ENCODE peak calls at places on chromosomes 4 and X, in four cellular contexts. R is lung, I is tibial nerve, X is OCI-LY7. Q is an unnamed sample.

GRCh38 chrX:37860731-37861130 is 13.4 kb upstream of the DYNLT3 start:
- DNase-seq in R (no peak), I (no peak), X (no peak), Q (no peak)

GRCh38 chr4:56049428-56050212 is 100.9 kb downstream of the CEP135 start:
- DNase-seq in R (no peak), X (peak), I (no peak), Q (peak)

GRCh38 chr4:1337376-1337831 is 9.6 kb upstream of the UVSSA start:
- DNase-seq in R (no peak), I (no peak), X (no peak), Q (no peak)

GRCh38 chr4:161817822-161818412 is 345.9 kb downstream of the FSTL5 start:
- DNase-seq in R (no peak), X (no peak), I (no peak), Q (no peak)

GRCh38 chr4:2054217-2054616 is 4.9 kb upstream of the NAT8L start:
- DNase-seq in X (no peak), I (no peak), R (no peak), Q (no peak)

GRCh38 chr4:7299051-7299907 is 106.9 kb downstream of the SORCS2 start:
- DNase-seq in R (no peak), I (no peak), X (no peak), Q (peak)

GRCh38 chrX:43655961-43656494 is at the start of gene MAOA:
- DNase-seq in R (peak), I (peak), X (no peak), Q (peak)

GRCh38 chr4:85486425-85487101 is 11.6 kb downstream of the ARHGAP24 start:
- DNase-seq in X (no peak), I (no peak), R (no peak), Q (no peak)

GRCh38 chrX:107763647-107764046 is 11.9 kb downstream of the TSC22D3 start:
- DNase-seq in X (no peak), I (no peak), R (no peak), Q (no peak)

GRCh38 chr4:177596035-177596434 is 153.8 kb upstream of the AGA start:
- DNase-seq in R (no peak), X (no peak), I (no peak), Q (no peak)

GRCh38 chr4:75742451-75742850 is 18.1 kb downstream of the USO1 start:
- DNase-seq in X (no peak), I (no peak), R (no peak), Q (no peak)
- H3K4me3 ChIP-seq in X (no peak), I (no peak), R (no peak), Q (no peak)

GRCh38 chr4:110417151-110417550 is 58.8 kb upstream of the ENPEP start:
- DNase-seq in I (no peak), R (no peak), X (no peak), Q (no peak)

GRCh38 chr4:110412354-110412753 is 63.6 kb upstream of the ENPEP start:
- DNase-seq in R (no peak), X (no peak), I (no peak), Q (no peak)

GRCh38 chr4:110415451-110415850 is 60.5 kb upstream of the ENPEP start:
- DNase-seq in X (no peak), R (no peak), I (no peak), Q (no peak)

GRCh38 chr4:110414590-110414989 is 61.4 kb upstream of the ENPEP start:
- DNase-seq in R (no peak), I (no peak), X (no peak), Q (no peak)

GRCh38 chr4:110411599-110412011 is 64.3 kb upstream of the ENPEP start:
- DNase-seq in X (no peak), I (no peak), R (no peak), Q (no peak)
- H3K27ac ChIP-seq in X (no peak), I (no peak), R (no peak), Q (no peak)

DNA sequence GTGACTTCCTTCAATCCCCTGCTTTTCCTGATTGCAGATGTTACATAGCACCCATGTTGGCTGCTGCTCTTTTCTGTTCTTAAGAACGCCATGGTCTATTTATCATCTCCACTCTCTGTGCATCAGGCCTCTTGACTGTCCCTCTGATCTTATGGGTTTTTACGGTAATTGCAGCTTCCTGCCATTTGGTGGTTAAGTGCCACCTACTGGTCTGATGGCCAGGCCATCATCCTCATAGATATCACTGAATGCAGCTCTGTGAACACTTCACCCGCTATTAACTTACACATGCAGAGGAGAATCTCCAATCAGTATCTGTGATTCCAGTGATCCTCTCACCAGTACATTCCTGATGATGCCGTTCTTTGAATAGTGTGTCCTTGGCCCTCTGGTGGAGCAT is 382.4 kb downstream of the TRAM1L1 start:
- DNase-seq in R (no peak), X (peak), I (no peak), Q (peak)
- TF ChIP-seq CTCF in R (no peak), X (peak), I (no peak), Q (peak)

GRCh38 chr4:125315571-125316390 is 1.0 kb downstream of the FAT4 start:
- DNase-seq in X (no peak), R (peak), I (peak), Q (peak)
- H3K4me3 ChIP-seq in X (no peak), R (peak), I (peak), Q (peak)

DNA sequence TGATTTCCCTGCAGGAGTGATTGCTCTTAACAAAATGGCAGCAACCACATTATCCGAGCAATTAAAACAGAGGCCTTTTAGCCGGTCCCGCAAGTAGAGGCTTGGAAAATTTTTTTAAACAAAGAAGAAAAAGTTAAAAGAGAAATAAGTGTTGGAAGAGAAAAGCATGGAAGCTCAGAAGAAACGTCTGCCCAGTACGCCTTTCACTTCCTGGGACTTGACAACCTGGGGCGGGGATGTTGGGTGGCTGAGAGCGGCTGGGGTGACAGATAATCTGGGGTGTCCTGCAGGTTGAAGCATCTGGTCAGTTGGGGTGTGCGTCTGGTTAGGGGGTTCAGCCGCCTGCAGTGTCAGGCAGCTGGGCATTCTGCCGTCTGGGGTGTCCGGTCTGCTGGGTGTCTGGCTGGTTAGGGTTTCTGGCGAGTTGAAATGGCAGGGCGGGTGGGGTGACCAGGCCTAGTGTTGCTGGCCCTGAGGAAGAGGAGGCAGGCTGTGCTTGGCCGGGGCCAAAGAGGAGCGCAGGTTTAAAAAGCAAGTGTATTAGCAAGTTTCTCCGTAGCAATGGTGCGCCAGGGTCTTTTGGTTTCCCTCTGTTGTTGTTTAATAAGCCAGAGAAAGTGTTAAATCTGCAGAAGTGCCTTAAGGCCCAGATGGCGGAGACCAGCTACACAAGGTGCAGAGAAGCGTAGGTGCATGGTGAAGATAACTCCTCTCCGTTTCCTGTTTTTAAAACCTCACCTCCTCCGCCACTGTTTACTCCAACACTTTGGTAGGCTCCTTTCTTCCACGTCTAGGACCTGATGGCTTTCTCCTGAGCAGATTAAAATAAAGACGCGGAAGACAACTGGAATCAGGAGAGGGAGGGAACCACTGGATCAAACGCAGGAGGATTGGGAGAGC is 5.6 kb downstream of the HAND2 start:
- DNase-seq in X (no peak), R (no peak), I (no peak), Q (no peak)
- H3K27ac ChIP-seq in X (no peak), R (no peak), I (no peak), Q (no peak)

DNA sequence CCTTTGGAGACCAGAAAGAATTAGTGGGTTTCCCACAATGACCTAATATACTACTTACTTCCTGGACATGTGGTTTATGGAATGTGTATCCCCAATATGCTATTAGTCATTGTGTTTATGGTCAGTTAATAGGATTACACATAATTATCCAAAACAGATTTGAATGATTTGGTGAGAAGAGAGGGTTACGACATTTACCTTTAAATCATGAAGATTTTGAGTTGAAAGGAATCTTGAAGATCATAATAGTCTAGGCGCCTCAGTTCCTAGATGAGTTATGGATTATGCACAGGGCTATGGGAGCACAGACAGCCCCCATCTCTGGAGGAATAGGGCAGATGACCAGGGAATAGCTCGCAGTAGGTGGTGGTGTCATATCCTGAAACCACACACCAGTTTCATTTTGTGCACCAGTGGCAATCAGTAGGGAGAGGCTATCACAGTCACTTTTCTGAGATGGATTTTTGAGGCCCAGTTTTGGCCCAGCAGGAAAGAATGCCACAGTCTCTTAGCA is 61.3 kb downstream of the SEPTIN11 start:
- DNase-seq in I (no peak), X (no peak), R (no peak), Q (no peak)
- TF ChIP-seq CTCF in I (no peak), X (no peak), R (no peak), Q (no peak)

DNA sequence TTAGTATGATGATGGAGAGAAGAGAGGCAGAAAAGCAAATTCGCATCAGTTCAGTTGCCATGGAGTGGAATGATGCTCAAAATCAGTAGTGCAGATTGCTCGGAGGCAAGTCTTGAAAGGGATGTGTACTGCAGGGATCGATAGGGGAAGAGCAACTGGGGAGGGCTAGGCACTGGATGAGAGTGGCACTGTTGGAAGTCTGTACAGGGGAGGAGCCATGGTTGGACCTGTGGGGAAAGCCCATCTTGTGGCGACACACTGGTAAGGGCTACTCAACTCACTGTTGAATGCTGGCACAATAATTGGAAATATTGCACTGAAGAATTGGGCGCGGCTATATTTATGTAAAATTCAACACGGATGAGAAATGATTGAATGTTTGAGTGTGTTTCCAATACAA is 1.2 kb downstream of the RAB9B start:
- DNase-seq in R (no peak), X (no peak), I (no peak), Q (no peak)
- H3K4me3 ChIP-seq in R (no peak), X (no peak), I (no peak), Q (no peak)

GRCh38 chrX:48969471-48969870 is 2.2 kb downstream of the KCND1 start:
- DNase-seq in R (no peak), I (no peak), X (no peak), Q (no peak)

GRCh38 chrX:48974033-48974432 is 2.4 kb upstream of the KCND1 start:
- DNase-seq in X (no peak), R (no peak), I (no peak), Q (no peak)

GRCh38 chrX:48974574-48974973 is 2.9 kb upstream of the KCND1 start:
- DNase-seq in R (no peak), I (no peak), X (no peak), Q (no peak)

GRCh38 chrX:48972214-48973164 is 845 bp upstream of the KCND1 start:
- DNase-seq in X (no peak), R (peak), I (peak), Q (peak)

DNA sequence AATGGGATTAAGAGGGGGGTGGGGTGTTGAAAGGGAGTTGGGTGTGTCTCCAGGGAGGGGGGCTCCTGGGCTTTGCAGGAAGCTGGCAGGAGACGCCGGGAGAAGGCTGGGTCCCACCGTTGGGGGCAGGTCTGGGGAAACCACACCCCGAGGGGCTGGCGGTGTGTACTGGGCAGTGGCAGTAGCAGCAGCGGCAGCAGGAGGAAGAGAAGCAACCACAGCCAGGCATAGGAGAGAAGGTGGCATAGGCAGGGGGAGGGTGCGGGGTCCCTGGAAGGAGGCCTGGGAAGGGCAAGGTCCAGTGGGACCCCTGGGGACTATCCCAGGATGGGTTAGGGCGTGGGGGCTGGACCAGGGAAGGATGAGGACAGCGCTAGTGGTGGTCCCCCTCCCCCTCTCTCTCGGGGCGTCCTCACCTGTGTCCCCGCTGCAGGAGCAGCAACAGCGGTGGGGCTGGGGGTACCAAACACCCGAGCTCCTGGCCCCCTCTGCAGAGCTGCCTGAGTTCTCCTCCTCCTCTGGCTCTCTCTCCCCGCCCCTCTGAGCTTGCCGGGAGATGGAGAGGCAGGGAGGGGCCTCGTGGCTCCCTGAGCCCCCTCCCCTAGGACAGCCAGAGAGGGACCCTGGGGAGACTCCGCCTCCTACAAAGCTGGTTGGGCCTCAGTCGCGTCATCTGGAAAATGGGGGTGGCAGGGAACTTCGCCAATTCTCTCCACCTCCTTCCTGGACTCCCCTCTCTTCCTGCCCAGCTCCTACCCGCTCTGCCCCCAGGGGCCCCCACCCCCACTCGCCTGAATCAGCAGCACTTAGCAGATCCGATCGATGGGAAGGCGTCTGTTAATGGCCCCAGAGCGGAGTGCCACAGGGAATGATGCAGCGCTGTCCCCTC is at the start of gene KCND1:
- DNase-seq in R (peak), X (no peak), I (peak), Q (peak)
- H3K27ac ChIP-seq in R (peak), X (no peak), I (peak), Q (no peak)

DNA sequence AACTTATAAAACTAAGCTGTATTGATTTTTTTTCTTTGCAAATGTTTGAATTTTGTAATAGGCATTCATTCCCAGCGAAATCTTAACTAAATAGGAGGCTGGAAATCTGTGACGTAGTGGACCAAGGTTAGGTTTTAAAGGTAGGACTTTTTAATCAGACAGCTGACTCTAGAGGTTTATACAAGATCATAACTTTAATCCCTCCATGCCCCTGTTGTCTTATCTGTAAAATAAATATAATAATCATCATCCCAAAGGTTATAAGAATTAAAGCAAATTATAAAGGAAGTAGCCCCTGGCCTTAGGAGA is 101.3 kb downstream of the SHROOM3 start:
- DNase-seq in X (no peak), I (no peak), R (no peak), Q (no peak)
- TF ChIP-seq CTCF in X (no peak), I (no peak), R (no peak), Q (no peak)

DNA sequence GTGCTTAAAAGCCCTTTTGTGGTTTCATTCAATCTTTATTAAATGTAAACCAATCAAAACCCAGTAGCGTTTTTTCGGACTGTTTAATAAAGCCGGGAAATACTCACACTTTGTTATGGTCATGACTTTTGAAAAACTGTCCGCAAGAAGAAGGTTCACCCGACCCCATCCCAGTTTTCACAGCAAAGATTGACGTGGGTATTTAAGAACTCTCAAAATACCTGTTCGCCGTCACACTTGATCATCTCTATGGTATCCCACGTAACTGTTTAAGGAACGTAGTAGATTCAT is 20.9 kb downstream of the ETDB start:
- DNase-seq in X (no peak), R (no peak), I (no peak), Q (no peak)
- H3K4me3 ChIP-seq in X (no peak), R (no peak), I (no peak), Q (no peak)

Q was measured in WERI-Rb-1.